ENCODE peak calls at places on chromosomes 6 and 20, in five cellular contexts. One of them, this sample, is unnamed.

GRCh38 chr6:72987305-72987704 is 238.0 kb downstream of the KHDC1L start:
- DNase-seq in CD4-positive, alpha-beta T cell: no peak
- DNase-seq in stomach: no peak
- DNase-seq in spleen: no peak
- DNase-seq in mesothelial cell of epicardium: no peak
- DNase-seq in this sample: no peak

GRCh38 chr20:45445805-45446562 is 23.6 kb upstream of the WFDC2 start:
- DNase-seq in CD4-positive, alpha-beta T cell: no peak
- DNase-seq in spleen: no peak
- DNase-seq in mesothelial cell of epicardium: no peak
- DNase-seq in stomach: no peak
- DNase-seq in this sample: no peak

GRCh38 chr6:84556541-84557335 is 207.7 kb downstream of the TBX18 start:
- DNase-seq in spleen: no peak
- DNase-seq in mesothelial cell of epicardium: no peak
- DNase-seq in stomach: no peak
- DNase-seq in CD4-positive, alpha-beta T cell: no peak
- DNase-seq in this sample: no peak

GRCh38 chr6:94511502-94512088 is 1065.7 kb upstream of the MANEA start:
- DNase-seq in CD4-positive, alpha-beta T cell: no peak
- DNase-seq in spleen: peak
- DNase-seq in stomach: no peak
- DNase-seq in mesothelial cell of epicardium: no peak
- DNase-seq in this sample: no peak

GRCh38 chr20:24359306-24359705 is 110.1 kb upstream of the SYNDIG1 start:
- DNase-seq in spleen: no peak
- DNase-seq in CD4-positive, alpha-beta T cell: no peak
- DNase-seq in stomach: no peak
- DNase-seq in mesothelial cell of epicardium: no peak
- DNase-seq in this sample: no peak

GRCh38 chr6:9647599-9647998 is 767.3 kb downstream of the TFAP2A start:
- DNase-seq in mesothelial cell of epicardium: no peak
- DNase-seq in spleen: no peak
- DNase-seq in stomach: no peak
- DNase-seq in CD4-positive, alpha-beta T cell: no peak
- DNase-seq in this sample: no peak

GRCh38 chr6:154341876-154342275 is 14.7 kb downstream of the IPCEF1 start:
- DNase-seq in stomach: no peak
- DNase-seq in mesothelial cell of epicardium: no peak
- DNase-seq in CD4-positive, alpha-beta T cell: no peak
- DNase-seq in spleen: no peak
- DNase-seq in this sample: no peak

GRCh38 chr20:22583773-22584629 is at the start of gene FOXA2:
- DNase-seq in spleen: no peak
- DNase-seq in CD4-positive, alpha-beta T cell: no peak
- DNase-seq in stomach: peak
- DNase-seq in mesothelial cell of epicardium: no peak
- DNase-seq in this sample: no peak

GRCh38 chr6:6556738-6557503 is 31.6 kb upstream of the LY86 start:
- DNase-seq in stomach: peak
- DNase-seq in CD4-positive, alpha-beta T cell: peak
- DNase-seq in spleen: no peak
- DNase-seq in mesothelial cell of epicardium: no peak
- DNase-seq in this sample: no peak

GRCh38 chr6:13467216-13467600 is 20.2 kb downstream of the GFOD1 start:
- DNase-seq in CD4-positive, alpha-beta T cell: no peak
- DNase-seq in spleen: no peak
- DNase-seq in stomach: no peak
- DNase-seq in mesothelial cell of epicardium: no peak
- DNase-seq in this sample: no peak

GRCh38 chr6:77034161-77034560 is 429.1 kb downstream of the HTR1B start:
- DNase-seq in mesothelial cell of epicardium: no peak
- DNase-seq in stomach: no peak
- DNase-seq in spleen: no peak
- DNase-seq in CD4-positive, alpha-beta T cell: no peak
- DNase-seq in this sample: no peak

GRCh38 chr6:146915671-146916127 is 288.5 kb upstream of the STXBP5 start:
- DNase-seq in mesothelial cell of epicardium: no peak
- DNase-seq in CD4-positive, alpha-beta T cell: no peak
- DNase-seq in spleen: no peak
- DNase-seq in stomach: no peak
- DNase-seq in this sample: no peak

GRCh38 chr20:32823078-32823477 is 3.3 kb downstream of the MAPRE1 start:
- DNase-seq in CD4-positive, alpha-beta T cell: no peak
- DNase-seq in mesothelial cell of epicardium: no peak
- DNase-seq in spleen: no peak
- DNase-seq in stomach: no peak
- DNase-seq in this sample: no peak

GRCh38 chr6:108118791-108119211 is 44.3 kb upstream of the OSTM1 start:
- DNase-seq in stomach: no peak
- DNase-seq in mesothelial cell of epicardium: no peak
- DNase-seq in spleen: no peak
- DNase-seq in CD4-positive, alpha-beta T cell: no peak
- DNase-seq in this sample: no peak

GRCh38 chr20:18431206-18431605 is 35.6 kb downstream of the DZANK1 start:
- DNase-seq in spleen: no peak
- DNase-seq in stomach: no peak
- DNase-seq in CD4-positive, alpha-beta T cell: no peak
- DNase-seq in mesothelial cell of epicardium: no peak
- DNase-seq in this sample: no peak

GRCh38 chr6:27157461-27158315 is 89.8 kb upstream of the PRSS16 start:
- DNase-seq in mesothelial cell of epicardium: no peak
- DNase-seq in spleen: peak
- DNase-seq in stomach: peak
- DNase-seq in CD4-positive, alpha-beta T cell: peak
- DNase-seq in this sample: peak

GRCh38 chr6:160991411-160992322 is at the start of gene MAP3K4:
- DNase-seq in spleen: peak
- DNase-seq in CD4-positive, alpha-beta T cell: peak
- DNase-seq in stomach: peak
- DNase-seq in mesothelial cell of epicardium: peak
- DNase-seq in this sample: peak

GRCh38 chr6:160995271-160995670 is 3.7 kb downstream of the MAP3K4 start:
- DNase-seq in spleen: no peak
- DNase-seq in stomach: no peak
- DNase-seq in CD4-positive, alpha-beta T cell: no peak
- DNase-seq in mesothelial cell of epicardium: no peak
- DNase-seq in this sample: no peak

GRCh38 chr6:160996316-160996715 is 4.7 kb downstream of the MAP3K4 start:
- DNase-seq in spleen: no peak
- DNase-seq in stomach: no peak
- DNase-seq in CD4-positive, alpha-beta T cell: no peak
- DNase-seq in mesothelial cell of epicardium: no peak
- DNase-seq in this sample: no peak

GRCh38 chr6:160990847-160991410 is 640 bp upstream of the MAP3K4 start:
- DNase-seq in mesothelial cell of epicardium: no peak
- DNase-seq in stomach: no peak
- DNase-seq in CD4-positive, alpha-beta T cell: no peak
- DNase-seq in spleen: no peak
- DNase-seq in this sample: no peak

GRCh38 chr6:160992323-160993314 is 1.1 kb downstream of the MAP3K4 start:
- DNase-seq in mesothelial cell of epicardium: no peak
- DNase-seq in spleen: no peak
- DNase-seq in stomach: peak
- DNase-seq in CD4-positive, alpha-beta T cell: peak
- DNase-seq in this sample: no peak
- TF ChIP-seq CTCF in mesothelial cell of epicardium: no peak
- TF ChIP-seq CTCF in spleen: no peak
- TF ChIP-seq CTCF in stomach: peak
- TF ChIP-seq CTCF in CD4-positive, alpha-beta T cell: peak
- TF ChIP-seq CTCF in this sample: no peak

GRCh38 chr6:50380409-50381105 is 330.8 kb upstream of the DEFB112 start:
- DNase-seq in CD4-positive, alpha-beta T cell: no peak
- DNase-seq in mesothelial cell of epicardium: no peak
- DNase-seq in stomach: no peak
- DNase-seq in spleen: no peak
- DNase-seq in this sample: no peak

GRCh38 chr6:50381106-50381415 is 331.3 kb upstream of the DEFB112 start:
- DNase-seq in CD4-positive, alpha-beta T cell: no peak
- DNase-seq in stomach: no peak
- DNase-seq in spleen: no peak
- DNase-seq in mesothelial cell of epicardium: no peak
- DNase-seq in this sample: no peak
- TF ChIP-seq CTCF in CD4-positive, alpha-beta T cell: no peak
- TF ChIP-seq CTCF in stomach: no peak
- TF ChIP-seq CTCF in spleen: no peak
- TF ChIP-seq CTCF in mesothelial cell of epicardium: no peak
- TF ChIP-seq CTCF in this sample: no peak

DNA sequence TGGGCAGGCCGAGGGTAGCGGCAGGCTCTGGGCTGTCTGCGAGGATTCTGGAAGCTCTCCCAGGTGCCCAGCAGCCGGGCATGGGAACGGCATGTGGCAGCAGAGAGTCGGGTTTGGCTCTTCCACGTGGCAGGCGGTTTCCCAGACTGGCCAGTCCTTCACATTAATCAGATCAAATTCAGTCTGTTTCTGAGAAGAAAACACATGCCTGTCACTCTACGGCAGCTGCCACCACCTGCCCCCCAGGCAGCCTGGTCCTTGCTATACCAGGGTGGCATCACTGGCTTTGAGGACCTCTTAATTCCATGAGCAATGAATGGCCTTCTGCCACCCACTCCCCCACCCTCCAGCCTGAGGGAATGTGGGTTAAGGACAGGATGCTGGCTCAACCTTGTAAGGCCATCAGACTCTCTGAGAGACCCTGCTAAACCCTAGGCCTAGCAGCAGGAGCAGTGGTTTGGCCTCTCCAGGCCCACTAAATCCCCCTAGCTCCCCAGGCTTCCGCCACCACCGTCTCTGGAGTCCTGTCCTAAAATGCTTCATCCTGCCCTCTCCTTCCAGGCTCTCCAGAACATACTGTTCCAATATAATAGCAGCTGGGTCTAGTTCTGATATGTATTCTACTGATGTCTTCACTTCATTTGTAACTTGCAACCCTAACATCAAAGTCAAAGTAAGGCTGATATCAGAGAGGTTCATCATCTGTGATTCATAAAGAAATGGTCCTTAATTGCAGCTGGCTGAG is 47.8 kb downstream of the PLCG1 start:
- DNase-seq in stomach: peak
- DNase-seq in CD4-positive, alpha-beta T cell: no peak
- DNase-seq in mesothelial cell of epicardium: no peak
- DNase-seq in spleen: no peak
- DNase-seq in this sample: no peak
- TF ChIP-seq CTCF in stomach: no peak
- TF ChIP-seq CTCF in CD4-positive, alpha-beta T cell: no peak
- TF ChIP-seq CTCF in mesothelial cell of epicardium: no peak
- TF ChIP-seq CTCF in spleen: no peak
- TF ChIP-seq CTCF in this sample: no peak

GRCh38 chr6:24547243-24547642 is 52.5 kb downstream of the ALDH5A1 start:
- DNase-seq in stomach: no peak
- DNase-seq in spleen: no peak
- DNase-seq in CD4-positive, alpha-beta T cell: peak
- DNase-seq in mesothelial cell of epicardium: no peak
- DNase-seq in this sample: no peak
- TF ChIP-seq CTCF in stomach: no peak
- TF ChIP-seq CTCF in spleen: no peak
- TF ChIP-seq CTCF in CD4-positive, alpha-beta T cell: no peak
- TF ChIP-seq CTCF in mesothelial cell of epicardium: no peak
- TF ChIP-seq CTCF in this sample: no peak

GRCh38 chr20:57399587-57400261 is 8.5 kb downstream of the RBM38 start:
- DNase-seq in spleen: peak
- DNase-seq in mesothelial cell of epicardium: no peak
- DNase-seq in stomach: peak
- DNase-seq in CD4-positive, alpha-beta T cell: no peak
- DNase-seq in this sample: no peak

GRCh38 chr20:57398901-57399535 is 7.8 kb downstream of the RBM38 start:
- DNase-seq in CD4-positive, alpha-beta T cell: no peak
- DNase-seq in mesothelial cell of epicardium: no peak
- DNase-seq in spleen: peak
- DNase-seq in stomach: no peak
- DNase-seq in this sample: no peak

GRCh38 chr20:57400821-57401564 is 9.8 kb downstream of the RBM38 start:
- DNase-seq in spleen: peak
- DNase-seq in CD4-positive, alpha-beta T cell: no peak
- DNase-seq in stomach: no peak
- DNase-seq in mesothelial cell of epicardium: no peak
- DNase-seq in this sample: peak

GRCh38 chr20:57401565-57401918 is 10.3 kb downstream of the RBM38 start:
- DNase-seq in mesothelial cell of epicardium: no peak
- DNase-seq in CD4-positive, alpha-beta T cell: no peak
- DNase-seq in stomach: no peak
- DNase-seq in spleen: no peak
- DNase-seq in this sample: no peak

DNA sequence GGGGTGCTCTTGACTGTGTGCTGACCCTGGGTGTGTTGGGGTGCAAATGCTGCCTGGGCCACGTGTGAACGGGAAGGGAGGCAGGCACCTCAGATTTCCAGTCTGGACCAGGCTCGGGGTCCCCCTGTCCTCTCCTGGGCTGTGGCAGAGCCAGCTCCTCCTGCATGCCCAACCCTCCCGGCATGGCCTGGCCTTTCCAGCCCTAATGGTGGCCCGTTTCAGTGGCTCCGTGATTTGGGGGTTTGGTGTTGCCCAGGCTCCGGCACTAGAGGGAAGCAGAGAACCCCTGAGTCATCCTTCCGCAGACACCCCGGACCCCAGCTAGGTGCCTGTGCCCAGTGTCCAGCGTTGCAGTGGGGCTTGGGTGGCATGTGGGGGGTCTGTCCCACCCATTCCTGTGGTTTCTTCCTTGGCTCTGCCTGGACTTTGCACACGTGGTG is 9.1 kb downstream of the RBM38 start:
- DNase-seq in stomach: no peak
- DNase-seq in mesothelial cell of epicardium: no peak
- DNase-seq in CD4-positive, alpha-beta T cell: no peak
- DNase-seq in spleen: peak
- DNase-seq in this sample: no peak
- TF ChIP-seq CTCF in stomach: no peak
- TF ChIP-seq CTCF in mesothelial cell of epicardium: no peak
- TF ChIP-seq CTCF in CD4-positive, alpha-beta T cell: peak
- TF ChIP-seq CTCF in spleen: no peak
- TF ChIP-seq CTCF in this sample: no peak

This sample was measured in natural killer cell.